ENCODE peak calls at places on chromosome 18, in eight cellular contexts. J, H, L, X, B, E, M and W are unnamed samples.

GRCh38 chr18:72866572-72866900 is 1.3 kb downstream of the NETO1 start:
- DNase-seq in J (peak; percentile 73), H (no peak), L (no peak), X (no peak), B (no peak), E (no peak), M (no peak), W (no peak)

GRCh38 chr18:69636529-69637301 is 236.0 kb downstream of the DOK6 start:
- DNase-seq in J (no peak), H (no peak), L (no peak), X (no peak), B (no peak), E (peak; percentile 2), M (no peak), W (no peak)

GRCh38 chr18:3114456-3114855 is 101.5 kb upstream of the LPIN2 start:
- DNase-seq in J (no peak), H (peak; percentile 3), L (no peak), X (no peak), B (no peak), E (no peak), M (no peak), W (no peak)

GRCh38 chr18:44869533-44869932 is 188.8 kb downstream of the SETBP1 start:
- DNase-seq in J (no peak), H (no peak), L (no peak), X (no peak), B (no peak), E (no peak), M (no peak), W (no peak)

GRCh38 chr18:72058851-72059250 is 485.3 kb downstream of the CBLN2 start:
- DNase-seq in J (no peak), H (no peak), L (no peak), X (no peak), B (no peak), E (no peak), M (no peak), W (no peak)

GRCh38 chr18:9708057-9708881 is at the start of gene RAB31:
- DNase-seq in J (peak; percentile 93), H (peak; percentile 94), L (peak; percentile 91), X (peak; percentile 82), B (peak; percentile 35), E (no peak), M (peak; percentile 8), W (peak; percentile 85)

GRCh38 chr18:77124452-77124922 is 8.1 kb downstream of the MBP start:
- DNase-seq in J (peak; percentile 85), H (peak; percentile 48), L (no peak), X (no peak), B (no peak), E (peak; percentile 76), M (no peak), W (no peak)

GRCh38 chr18:1751249-1751648 is 820.1 kb downstream of the METTL4 start:
- DNase-seq in J (no peak), H (no peak), L (no peak), X (no peak), B (no peak), E (no peak), M (no peak), W (no peak)

GRCh38 chr18:3262234-3263171 is 570 bp downstream of the MYL12B start:
- DNase-seq in J (no peak), H (peak; percentile 67), L (peak; percentile 78), X (no peak), B (no peak), E (peak; percentile 44), M (no peak), W (peak; percentile 39)

GRCh38 chr18:46222710-46223360 is 118.7 kb downstream of the HAUS1 start:
- DNase-seq in J (no peak), H (no peak), L (no peak), X (no peak), B (no peak), E (peak; percentile 45), M (no peak), W (no peak)

GRCh38 chr18:37684183-37684582 is 118.6 kb upstream of the CELF4 start:
- DNase-seq in J (no peak), H (no peak), L (no peak), X (no peak), B (no peak), E (no peak), M (no peak), W (no peak)